ENCODE peak calls at places on chromosome 14, in eight cellular contexts. V, P, U, J, Y, N, G and M are unnamed samples.

GRCh38 chr14:68820999-68821683 is 28.3 kb upstream of the ZFP36L1 start:
- DNase-seq in J (no peak), U (no peak), N (no peak), Y (no peak), V (no peak), G (no peak), P (no peak), M (no peak)

GRCh38 chr14:38828183-38828877 is 274.7 kb downstream of the SEC23A start:
- DNase-seq in V (no peak), Y (no peak), U (no peak), P (no peak), G (no peak), J (no peak), N (no peak), M (no peak)

GRCh38 chr14:64928239-64929002 is 14.1 kb downstream of the GPX2 start:
- DNase-seq in G (no peak), J (no peak), U (no peak), Y (no peak), N (no peak), V (no peak), P (no peak), M (no peak)

GRCh38 chr14:96104469-96105057 is 65.4 kb downstream of the C14orf132 start:
- DNase-seq in Y (peak), N (peak), G (no peak), U (no peak), J (no peak), V (no peak), P (no peak), M (no peak)

GRCh38 chr14:50038398-50039119 is 77.8 kb downstream of the VCPKMT start:
- DNase-seq in N (no peak), V (no peak), U (no peak), G (peak), P (peak), Y (no peak), J (no peak), M (no peak)

GRCh38 chr14:54364555-54365415 is 32.0 kb upstream of the CDKN3 start:
- DNase-seq in Y (no peak), N (no peak), U (no peak), G (no peak), J (no peak), P (no peak), V (no peak), M (peak)

GRCh38 chr14:59271734-59272133 is 83.3 kb downstream of the DAAM1 start:
- DNase-seq in G (no peak), J (no peak), N (no peak), U (no peak), Y (no peak), P (no peak), V (no peak), M (no peak)

GRCh38 chr14:49483266-49483665 is 102.9 kb downstream of the RPS29 start:
- DNase-seq in V (no peak), U (no peak), Y (no peak), J (no peak), N (no peak), G (no peak), P (no peak), M (no peak)

GRCh38 chr14:95533391-95533821 is 1.4 kb upstream of the GLRX5 start:
- DNase-seq in Y (peak), N (no peak), J (no peak), G (no peak), U (peak), V (no peak), P (peak), M (no peak)

GRCh38 chr14:96501383-96501745 is 818 bp upstream of the PAPOLA start:
- DNase-seq in U (no peak), P (no peak), V (no peak), N (no peak), J (no peak), G (peak), Y (no peak), M (no peak)

GRCh38 chr14:71467419-71467818 is 464.8 kb upstream of the RGS6 start:
- DNase-seq in P (no peak), V (no peak), J (no peak), U (no peak), N (no peak), Y (no peak), G (no peak), M (no peak)